ENCODE peak calls at places on chromosomes 7 and 10, in ten cellular contexts. One of them, this sample, is unnamed.

GRCh38 chr10:6211341-6212265 is 8.9 kb downstream of the PFKFB3 start:
- DNase-seq in epithelial cell of esophagus: no peak
- DNase-seq in activated T-helper 2 cell treated with anti-CD3 and anti-CD28 coated beads, Interferon-gamma antibody, Interleukin-2, Interleukin-4, amounts not matched to agents 10 μg/mL and 5 μg/mL and 100 μg/mL, durations not matched to agents 14 hours and 24 hours and 36 hours: no peak
- DNase-seq in H7: peak; percentile 72
- DNase-seq in H4: no peak
- DNase-seq in mucosa of gallbladder: peak; percentile 62
- DNase-seq in choroid plexus epithelial cell: peak; percentile 35
- DNase-seq in nephron progenitor cell: no peak
- DNase-seq in stimulated activated CD4-positive, alpha-beta T cell treated with anti-CD3 and anti-CD28 coated beads, TNF-alpha, amount 100 ng/mL, for 48 hours: no peak
- DNase-seq in activated CD4-positive, alpha-beta memory T cell treated with anti-CD3 and anti-CD28 coated beads, Interleukin-2, amount 10 ng/mL, durations not matched to agents 7 days and 5 days: no peak
- DNase-seq in this sample: peak; percentile 71

GRCh38 chr10:89263531-89263930 is 12.0 kb upstream of the LIPA start:
- DNase-seq in nephron progenitor cell: no peak
- DNase-seq in H4: no peak
- DNase-seq in stimulated activated CD4-positive, alpha-beta T cell treated with anti-CD3 and anti-CD28 coated beads, TNF-alpha, amount 100 ng/mL, for 48 hours: no peak
- DNase-seq in epithelial cell of esophagus: no peak
- DNase-seq in choroid plexus epithelial cell: no peak
- DNase-seq in mucosa of gallbladder: no peak
- DNase-seq in activated T-helper 2 cell treated with anti-CD3 and anti-CD28 coated beads, Interferon-gamma antibody, Interleukin-2, Interleukin-4, amounts not matched to agents 10 μg/mL and 5 μg/mL and 100 μg/mL, durations not matched to agents 14 hours and 24 hours and 36 hours: no peak
- DNase-seq in activated CD4-positive, alpha-beta memory T cell treated with anti-CD3 and anti-CD28 coated beads, Interleukin-2, amount 10 ng/mL, durations not matched to agents 7 days and 5 days: no peak
- DNase-seq in H7: no peak
- DNase-seq in this sample: no peak

GRCh38 chr7:29359480-29360093 is 165.0 kb downstream of the CHN2 start:
- DNase-seq in stimulated activated CD4-positive, alpha-beta T cell treated with anti-CD3 and anti-CD28 coated beads, TNF-alpha, amount 100 ng/mL, for 48 hours: no peak
- DNase-seq in H4: no peak
- DNase-seq in activated T-helper 2 cell treated with anti-CD3 and anti-CD28 coated beads, Interferon-gamma antibody, Interleukin-2, Interleukin-4, amounts not matched to agents 10 μg/mL and 5 μg/mL and 100 μg/mL, durations not matched to agents 14 hours and 24 hours and 36 hours: no peak
- DNase-seq in activated CD4-positive, alpha-beta memory T cell treated with anti-CD3 and anti-CD28 coated beads, Interleukin-2, amount 10 ng/mL, durations not matched to agents 7 days and 5 days: no peak
- DNase-seq in epithelial cell of esophagus: no peak
- DNase-seq in choroid plexus epithelial cell: no peak
- DNase-seq in mucosa of gallbladder: no peak
- DNase-seq in H7: no peak
- DNase-seq in nephron progenitor cell: no peak
- DNase-seq in this sample: no peak

GRCh38 chr7:78221961-78222751 is 423.6 kb downstream of the PHTF2 start:
- DNase-seq in mucosa of gallbladder: no peak
- DNase-seq in choroid plexus epithelial cell: peak; percentile 22
- DNase-seq in stimulated activated CD4-positive, alpha-beta T cell treated with anti-CD3 and anti-CD28 coated beads, TNF-alpha, amount 100 ng/mL, for 48 hours: no peak
- DNase-seq in H7: no peak
- DNase-seq in H4: no peak
- DNase-seq in epithelial cell of esophagus: no peak
- DNase-seq in activated CD4-positive, alpha-beta memory T cell treated with anti-CD3 and anti-CD28 coated beads, Interleukin-2, amount 10 ng/mL, durations not matched to agents 7 days and 5 days: no peak
- DNase-seq in nephron progenitor cell: no peak
- DNase-seq in activated T-helper 2 cell treated with anti-CD3 and anti-CD28 coated beads, Interferon-gamma antibody, Interleukin-2, Interleukin-4, amounts not matched to agents 10 μg/mL and 5 μg/mL and 100 μg/mL, durations not matched to agents 14 hours and 24 hours and 36 hours: no peak
- DNase-seq in this sample: peak; percentile 37

GRCh38 chr7:77833136-77833535 is 34.6 kb downstream of the PHTF2 start:
- DNase-seq in H4: no peak
- DNase-seq in epithelial cell of esophagus: no peak
- DNase-seq in nephron progenitor cell: no peak
- DNase-seq in H7: no peak
- DNase-seq in activated T-helper 2 cell treated with anti-CD3 and anti-CD28 coated beads, Interferon-gamma antibody, Interleukin-2, Interleukin-4, amounts not matched to agents 10 μg/mL and 5 μg/mL and 100 μg/mL, durations not matched to agents 14 hours and 24 hours and 36 hours: no peak
- DNase-seq in mucosa of gallbladder: no peak
- DNase-seq in stimulated activated CD4-positive, alpha-beta T cell treated with anti-CD3 and anti-CD28 coated beads, TNF-alpha, amount 100 ng/mL, for 48 hours: no peak
- DNase-seq in choroid plexus epithelial cell: no peak
- DNase-seq in activated CD4-positive, alpha-beta memory T cell treated with anti-CD3 and anti-CD28 coated beads, Interleukin-2, amount 10 ng/mL, durations not matched to agents 7 days and 5 days: no peak
- DNase-seq in this sample: no peak

GRCh38 chr10:16570731-16571130 is 49.1 kb upstream of the C1QL3 start:
- DNase-seq in mucosa of gallbladder: no peak
- DNase-seq in H7: no peak
- DNase-seq in epithelial cell of esophagus: no peak
- DNase-seq in activated CD4-positive, alpha-beta memory T cell treated with anti-CD3 and anti-CD28 coated beads, Interleukin-2, amount 10 ng/mL, durations not matched to agents 7 days and 5 days: no peak
- DNase-seq in nephron progenitor cell: no peak
- DNase-seq in H4: no peak
- DNase-seq in choroid plexus epithelial cell: no peak
- DNase-seq in activated T-helper 2 cell treated with anti-CD3 and anti-CD28 coated beads, Interferon-gamma antibody, Interleukin-2, Interleukin-4, amounts not matched to agents 10 μg/mL and 5 μg/mL and 100 μg/mL, durations not matched to agents 14 hours and 24 hours and 36 hours: no peak
- DNase-seq in stimulated activated CD4-positive, alpha-beta T cell treated with anti-CD3 and anti-CD28 coated beads, TNF-alpha, amount 100 ng/mL, for 48 hours: no peak
- DNase-seq in this sample: no peak

GRCh38 chr10:130110236-130111114 is at the start of gene C10orf143:
- DNase-seq in mucosa of gallbladder: peak; percentile 98
- DNase-seq in epithelial cell of esophagus: peak; percentile 98
- DNase-seq in stimulated activated CD4-positive, alpha-beta T cell treated with anti-CD3 and anti-CD28 coated beads, TNF-alpha, amount 100 ng/mL, for 48 hours: peak; percentile 96
- DNase-seq in activated T-helper 2 cell treated with anti-CD3 and anti-CD28 coated beads, Interferon-gamma antibody, Interleukin-2, Interleukin-4, amounts not matched to agents 10 μg/mL and 5 μg/mL and 100 μg/mL, durations not matched to agents 14 hours and 24 hours and 36 hours: peak; percentile 97
- DNase-seq in nephron progenitor cell: peak; percentile 98
- DNase-seq in choroid plexus epithelial cell: peak; percentile 98
- DNase-seq in activated CD4-positive, alpha-beta memory T cell treated with anti-CD3 and anti-CD28 coated beads, Interleukin-2, amount 10 ng/mL, durations not matched to agents 7 days and 5 days: peak; percentile 97
- DNase-seq in H7: peak; percentile 97
- DNase-seq in H4: peak; percentile 96
- DNase-seq in this sample: peak; percentile 98

GRCh38 chr10:121559321-121559720 is 38.9 kb downstream of the FGFR2 start:
- DNase-seq in activated CD4-positive, alpha-beta memory T cell treated with anti-CD3 and anti-CD28 coated beads, Interleukin-2, amount 10 ng/mL, durations not matched to agents 7 days and 5 days: no peak
- DNase-seq in H4: no peak
- DNase-seq in epithelial cell of esophagus: no peak
- DNase-seq in H7: peak; percentile 16
- DNase-seq in nephron progenitor cell: no peak
- DNase-seq in stimulated activated CD4-positive, alpha-beta T cell treated with anti-CD3 and anti-CD28 coated beads, TNF-alpha, amount 100 ng/mL, for 48 hours: no peak
- DNase-seq in mucosa of gallbladder: no peak
- DNase-seq in activated T-helper 2 cell treated with anti-CD3 and anti-CD28 coated beads, Interferon-gamma antibody, Interleukin-2, Interleukin-4, amounts not matched to agents 10 μg/mL and 5 μg/mL and 100 μg/mL, durations not matched to agents 14 hours and 24 hours and 36 hours: no peak
- DNase-seq in choroid plexus epithelial cell: no peak
- DNase-seq in this sample: peak; percentile 38

GRCh38 chr10:117094856-117095255 is 43.2 kb downstream of the VAX1 start:
- DNase-seq in H4: no peak
- DNase-seq in activated T-helper 2 cell treated with anti-CD3 and anti-CD28 coated beads, Interferon-gamma antibody, Interleukin-2, Interleukin-4, amounts not matched to agents 10 μg/mL and 5 μg/mL and 100 μg/mL, durations not matched to agents 14 hours and 24 hours and 36 hours: no peak
- DNase-seq in stimulated activated CD4-positive, alpha-beta T cell treated with anti-CD3 and anti-CD28 coated beads, TNF-alpha, amount 100 ng/mL, for 48 hours: no peak
- DNase-seq in activated CD4-positive, alpha-beta memory T cell treated with anti-CD3 and anti-CD28 coated beads, Interleukin-2, amount 10 ng/mL, durations not matched to agents 7 days and 5 days: no peak
- DNase-seq in H7: peak; percentile 53
- DNase-seq in choroid plexus epithelial cell: no peak
- DNase-seq in epithelial cell of esophagus: no peak
- DNase-seq in mucosa of gallbladder: no peak
- DNase-seq in nephron progenitor cell: no peak
- DNase-seq in this sample: no peak

GRCh38 chr7:479948-480499 is 39.6 kb downstream of the PDGFA start:
- DNase-seq in choroid plexus epithelial cell: no peak
- DNase-seq in H4: no peak
- DNase-seq in H7: peak; percentile 78
- DNase-seq in stimulated activated CD4-positive, alpha-beta T cell treated with anti-CD3 and anti-CD28 coated beads, TNF-alpha, amount 100 ng/mL, for 48 hours: no peak
- DNase-seq in epithelial cell of esophagus: peak; percentile 58
- DNase-seq in activated CD4-positive, alpha-beta memory T cell treated with anti-CD3 and anti-CD28 coated beads, Interleukin-2, amount 10 ng/mL, durations not matched to agents 7 days and 5 days: no peak
- DNase-seq in activated T-helper 2 cell treated with anti-CD3 and anti-CD28 coated beads, Interferon-gamma antibody, Interleukin-2, Interleukin-4, amounts not matched to agents 10 μg/mL and 5 μg/mL and 100 μg/mL, durations not matched to agents 14 hours and 24 hours and 36 hours: no peak
- DNase-seq in nephron progenitor cell: no peak
- DNase-seq in mucosa of gallbladder: no peak
- DNase-seq in this sample: no peak

GRCh38 chr7:16491148-16491547 is 25.6 kb upstream of the SOSTDC1 start:
- DNase-seq in choroid plexus epithelial cell: no peak
- DNase-seq in H7: no peak
- DNase-seq in activated T-helper 2 cell treated with anti-CD3 and anti-CD28 coated beads, Interferon-gamma antibody, Interleukin-2, Interleukin-4, amounts not matched to agents 10 μg/mL and 5 μg/mL and 100 μg/mL, durations not matched to agents 14 hours and 24 hours and 36 hours: no peak
- DNase-seq in epithelial cell of esophagus: peak; percentile 24
- DNase-seq in stimulated activated CD4-positive, alpha-beta T cell treated with anti-CD3 and anti-CD28 coated beads, TNF-alpha, amount 100 ng/mL, for 48 hours: no peak
- DNase-seq in mucosa of gallbladder: no peak
- DNase-seq in H4: no peak
- DNase-seq in activated CD4-positive, alpha-beta memory T cell treated with anti-CD3 and anti-CD28 coated beads, Interleukin-2, amount 10 ng/mL, durations not matched to agents 7 days and 5 days: no peak
- DNase-seq in nephron progenitor cell: no peak
- DNase-seq in this sample: no peak

GRCh38 chr7:99997545-99998137 is 17.8 kb upstream of the ZKSCAN1 start:
- DNase-seq in choroid plexus epithelial cell: peak; percentile 38
- DNase-seq in H7: peak; percentile 81
- DNase-seq in activated T-helper 2 cell treated with anti-CD3 and anti-CD28 coated beads, Interferon-gamma antibody, Interleukin-2, Interleukin-4, amounts not matched to agents 10 μg/mL and 5 μg/mL and 100 μg/mL, durations not matched to agents 14 hours and 24 hours and 36 hours: peak; percentile 65
- DNase-seq in epithelial cell of esophagus: peak; percentile 20
- DNase-seq in activated CD4-positive, alpha-beta memory T cell treated with anti-CD3 and anti-CD28 coated beads, Interleukin-2, amount 10 ng/mL, durations not matched to agents 7 days and 5 days: peak; percentile 85
- DNase-seq in H4: no peak
- DNase-seq in nephron progenitor cell: no peak
- DNase-seq in stimulated activated CD4-positive, alpha-beta T cell treated with anti-CD3 and anti-CD28 coated beads, TNF-alpha, amount 100 ng/mL, for 48 hours: peak; percentile 27
- DNase-seq in mucosa of gallbladder: peak; percentile 64
- DNase-seq in this sample: peak; percentile 60

GRCh38 chr10:95333997-95334792 is 43.4 kb upstream of the PDLIM1 start:
- DNase-seq in nephron progenitor cell: no peak
- DNase-seq in H7: no peak
- DNase-seq in epithelial cell of esophagus: peak; percentile 81
- DNase-seq in activated CD4-positive, alpha-beta memory T cell treated with anti-CD3 and anti-CD28 coated beads, Interleukin-2, amount 10 ng/mL, durations not matched to agents 7 days and 5 days: no peak
- DNase-seq in stimulated activated CD4-positive, alpha-beta T cell treated with anti-CD3 and anti-CD28 coated beads, TNF-alpha, amount 100 ng/mL, for 48 hours: no peak
- DNase-seq in mucosa of gallbladder: peak; percentile 75
- DNase-seq in H4: peak; percentile 91
- DNase-seq in choroid plexus epithelial cell: peak; percentile 92
- DNase-seq in activated T-helper 2 cell treated with anti-CD3 and anti-CD28 coated beads, Interferon-gamma antibody, Interleukin-2, Interleukin-4, amounts not matched to agents 10 μg/mL and 5 μg/mL and 100 μg/mL, durations not matched to agents 14 hours and 24 hours and 36 hours: no peak
- DNase-seq in this sample: peak; percentile 86

GRCh38 chr7:50552921-50553320 is 12.3 kb downstream of the DDC start:
- DNase-seq in mucosa of gallbladder: peak; percentile 43
- DNase-seq in H4: no peak
- DNase-seq in H7: no peak
- DNase-seq in choroid plexus epithelial cell: peak; percentile 77
- DNase-seq in epithelial cell of esophagus: peak; percentile 70
- DNase-seq in stimulated activated CD4-positive, alpha-beta T cell treated with anti-CD3 and anti-CD28 coated beads, TNF-alpha, amount 100 ng/mL, for 48 hours: no peak
- DNase-seq in nephron progenitor cell: peak; percentile 75
- DNase-seq in activated CD4-positive, alpha-beta memory T cell treated with anti-CD3 and anti-CD28 coated beads, Interleukin-2, amount 10 ng/mL, durations not matched to agents 7 days and 5 days: no peak
- DNase-seq in activated T-helper 2 cell treated with anti-CD3 and anti-CD28 coated beads, Interferon-gamma antibody, Interleukin-2, Interleukin-4, amounts not matched to agents 10 μg/mL and 5 μg/mL and 100 μg/mL, durations not matched to agents 14 hours and 24 hours and 36 hours: no peak
- DNase-seq in this sample: no peak

This sample was measured in osteoblast.